ENCODE peak calls at places on chromosomes 4 and X, in five cellular contexts. One of them, this sample, is unnamed.

GRCh38 chrX:110146521-110146920 is 143.6 kb downstream of the TMEM164 start:
- DNase-seq in psoas muscle: no peak
- DNase-seq in body of pancreas: peak; percentile 20
- DNase-seq in Caco-2: peak; percentile 53
- DNase-seq in neural progenitor cell: peak; percentile 64
- DNase-seq in this sample: peak; percentile 18

GRCh38 chr4:8664976-8665375 is 72.4 kb downstream of the CPZ start:
- DNase-seq in psoas muscle: no peak
- DNase-seq in body of pancreas: no peak
- DNase-seq in Caco-2: no peak
- DNase-seq in neural progenitor cell: no peak
- DNase-seq in this sample: no peak

GRCh38 chr4:168857546-168858314 is 152.3 kb downstream of the CBR4 start:
- DNase-seq in psoas muscle: no peak
- DNase-seq in body of pancreas: no peak
- DNase-seq in Caco-2: no peak
- DNase-seq in neural progenitor cell: no peak
- DNase-seq in this sample: peak; percentile 59

GRCh38 chr4:41456559-41457101 is 81.3 kb upstream of the LIMCH1 start:
- DNase-seq in psoas muscle: no peak
- DNase-seq in body of pancreas: no peak
- DNase-seq in Caco-2: no peak
- DNase-seq in neural progenitor cell: no peak
- DNase-seq in this sample: no peak

GRCh38 chrX:154064637-154065435 is 32.7 kb downstream of the MECP2 start:
- DNase-seq in psoas muscle: no peak
- DNase-seq in body of pancreas: no peak
- DNase-seq in Caco-2: no peak
- DNase-seq in neural progenitor cell: no peak
- DNase-seq in this sample: no peak

GRCh38 chrX:139842326-139843175 is 90.3 kb downstream of the ATP11C start:
- DNase-seq in psoas muscle: no peak
- DNase-seq in body of pancreas: no peak
- DNase-seq in Caco-2: no peak
- DNase-seq in neural progenitor cell: no peak
- DNase-seq in this sample: no peak

GRCh38 chr4:184355111-184355604 is 119.2 kb downstream of the IRF2 start:
- DNase-seq in psoas muscle: no peak
- DNase-seq in body of pancreas: no peak
- DNase-seq in Caco-2: no peak
- DNase-seq in neural progenitor cell: no peak
- DNase-seq in this sample: no peak

GRCh38 chr4:122716825-122717448 is 15.6 kb upstream of the BBS12 start:
- DNase-seq in psoas muscle: peak; percentile 46
- DNase-seq in body of pancreas: peak; percentile 69
- DNase-seq in Caco-2: peak; percentile 73
- DNase-seq in neural progenitor cell: peak; percentile 77
- DNase-seq in this sample: peak; percentile 32

GRCh38 chr4:2757426-2757825 is 1.3 kb upstream of the TNIP2 start:
- DNase-seq in psoas muscle: no peak
- DNase-seq in body of pancreas: no peak
- DNase-seq in Caco-2: no peak
- DNase-seq in neural progenitor cell: no peak
- DNase-seq in this sample: no peak

GRCh38 chrX:68041110-68041509 is 392.2 kb downstream of the OPHN1 start:
- DNase-seq in psoas muscle: no peak
- DNase-seq in body of pancreas: no peak
- DNase-seq in Caco-2: no peak
- DNase-seq in neural progenitor cell: no peak
- DNase-seq in this sample: no peak

GRCh38 chr4:48109413-48110263 is 24.4 kb downstream of the TXK start:
- DNase-seq in psoas muscle: no peak
- DNase-seq in body of pancreas: no peak
- DNase-seq in Caco-2: peak; percentile 66
- DNase-seq in neural progenitor cell: peak; percentile 70
- DNase-seq in this sample: no peak

GRCh38 chr4:88613417-88613875 is 21.2 kb downstream of the HERC3 start:
- DNase-seq in psoas muscle: no peak
- DNase-seq in body of pancreas: no peak
- DNase-seq in Caco-2: no peak
- DNase-seq in neural progenitor cell: no peak
- DNase-seq in this sample: no peak

GRCh38 chr4:144714166-144714565 is 68.2 kb downstream of the HHIP start:
- DNase-seq in psoas muscle: no peak
- DNase-seq in body of pancreas: no peak
- DNase-seq in Caco-2: no peak
- DNase-seq in neural progenitor cell: no peak
- DNase-seq in this sample: no peak

GRCh38 chr4:145690610-145691009 is 10.7 kb downstream of the C4orf51 start:
- DNase-seq in psoas muscle: no peak
- DNase-seq in body of pancreas: no peak
- DNase-seq in Caco-2: no peak
- DNase-seq in neural progenitor cell: no peak
- DNase-seq in this sample: no peak

GRCh38 chr4:53920116-53920515 is 144.3 kb downstream of the CHIC2 start:
- DNase-seq in psoas muscle: no peak
- DNase-seq in body of pancreas: no peak
- DNase-seq in Caco-2: no peak
- DNase-seq in neural progenitor cell: no peak
- DNase-seq in this sample: no peak
- H3K4me3 ChIP-seq in psoas muscle: no peak overlapping the region
- H3K4me3 ChIP-seq in body of pancreas: no peak overlapping the region
- H3K4me3 ChIP-seq in Caco-2: no peak overlapping the region
- H3K4me3 ChIP-seq in neural progenitor cell: no peak overlapping the region
- H3K4me3 ChIP-seq in this sample: no peak overlapping the region

DNA sequence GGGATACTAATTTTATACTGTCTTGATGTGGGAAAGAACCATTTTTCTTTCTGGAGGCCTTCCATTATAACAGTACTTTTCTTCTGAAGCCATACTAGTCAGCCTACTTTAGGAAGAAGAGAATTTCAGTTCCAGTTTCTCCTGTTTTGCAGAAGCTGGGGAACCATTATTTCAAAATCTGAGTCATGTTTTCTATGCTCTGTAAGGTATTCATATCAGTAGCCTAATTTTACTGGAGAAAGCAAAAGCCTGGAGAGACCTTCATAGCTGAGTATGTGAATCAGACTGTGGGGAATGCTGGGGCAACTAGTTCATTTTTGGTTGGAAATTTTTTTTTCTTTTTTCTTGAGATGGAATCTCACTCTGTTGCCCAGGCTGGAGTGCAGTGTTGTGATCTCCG is 22.4 kb downstream of the AFF1 start:
- DNase-seq in psoas muscle: no peak
- DNase-seq in body of pancreas: no peak
- DNase-seq in Caco-2: no peak
- DNase-seq in neural progenitor cell: no peak
- DNase-seq in this sample: no peak
- H3K4me1 ChIP-seq in psoas muscle: peaks cover 27% of the 10 kb centered on the region
- H3K4me1 ChIP-seq in body of pancreas: peaks cover 61% of the 10 kb centered on the region
- H3K4me1 ChIP-seq in Caco-2: peaks cover 24% of the 10 kb centered on the region
- H3K4me1 ChIP-seq in neural progenitor cell: peaks cover 38% of the 10 kb centered on the region
- H3K4me1 ChIP-seq in this sample: no peaks in the 10 kb centered on the region

GRCh38 chr4:102758241-102758871 is 2.4 kb downstream of the MANBA start:
- DNase-seq in psoas muscle: no peak
- DNase-seq in body of pancreas: no peak
- DNase-seq in Caco-2: no peak
- DNase-seq in neural progenitor cell: no peak
- DNase-seq in this sample: no peak

GRCh38 chr4:102761478-102761790 is 666 bp upstream of the MANBA start:
- DNase-seq in psoas muscle: no peak
- DNase-seq in body of pancreas: no peak
- DNase-seq in Caco-2: no peak
- DNase-seq in neural progenitor cell: no peak
- DNase-seq in this sample: no peak

GRCh38 chr4:102760645-102761477 is at the start of gene MANBA:
- DNase-seq in psoas muscle: peak; percentile 85
- DNase-seq in body of pancreas: peak; percentile 81
- DNase-seq in Caco-2: peak; percentile 82
- DNase-seq in neural progenitor cell: peak; percentile 96
- DNase-seq in this sample: peak; percentile 73

GRCh38 chr4:102759835-102760644 is 728 bp downstream of the MANBA start:
- DNase-seq in psoas muscle: no peak
- DNase-seq in body of pancreas: peak; percentile 16
- DNase-seq in Caco-2: peak; percentile 16
- DNase-seq in neural progenitor cell: peak; percentile 74
- DNase-seq in this sample: peak; percentile 20

GRCh38 chr4:102761902-102762301 is 1.1 kb upstream of the MANBA start:
- DNase-seq in psoas muscle: no peak
- DNase-seq in body of pancreas: no peak
- DNase-seq in Caco-2: no peak
- DNase-seq in neural progenitor cell: no peak
- DNase-seq in this sample: no peak
- H3K4me3 ChIP-seq in psoas muscle: peak overlapping the region; percentile 87
- H3K4me3 ChIP-seq in body of pancreas: no peak overlapping the region
- H3K4me3 ChIP-seq in Caco-2: no peak overlapping the region
- H3K4me3 ChIP-seq in neural progenitor cell: peak overlapping the region; percentile 71
- H3K4me3 ChIP-seq in this sample: no peak overlapping the region

GRCh38 chr4:182380701-182381295 is 137.6 kb downstream of the TENM3 start:
- DNase-seq in psoas muscle: no peak
- DNase-seq in body of pancreas: no peak
- DNase-seq in Caco-2: no peak
- DNase-seq in neural progenitor cell: no peak
- DNase-seq in this sample: no peak
- H3K4me1 ChIP-seq in psoas muscle: no peaks in the 10 kb centered on the region
- H3K4me1 ChIP-seq in body of pancreas: no peaks in the 10 kb centered on the region
- H3K4me1 ChIP-seq in Caco-2: no peaks in the 10 kb centered on the region
- H3K4me1 ChIP-seq in neural progenitor cell: peaks cover 21% of the 10 kb centered on the region
- H3K4me1 ChIP-seq in this sample: no peaks in the 10 kb centered on the region

DNA sequence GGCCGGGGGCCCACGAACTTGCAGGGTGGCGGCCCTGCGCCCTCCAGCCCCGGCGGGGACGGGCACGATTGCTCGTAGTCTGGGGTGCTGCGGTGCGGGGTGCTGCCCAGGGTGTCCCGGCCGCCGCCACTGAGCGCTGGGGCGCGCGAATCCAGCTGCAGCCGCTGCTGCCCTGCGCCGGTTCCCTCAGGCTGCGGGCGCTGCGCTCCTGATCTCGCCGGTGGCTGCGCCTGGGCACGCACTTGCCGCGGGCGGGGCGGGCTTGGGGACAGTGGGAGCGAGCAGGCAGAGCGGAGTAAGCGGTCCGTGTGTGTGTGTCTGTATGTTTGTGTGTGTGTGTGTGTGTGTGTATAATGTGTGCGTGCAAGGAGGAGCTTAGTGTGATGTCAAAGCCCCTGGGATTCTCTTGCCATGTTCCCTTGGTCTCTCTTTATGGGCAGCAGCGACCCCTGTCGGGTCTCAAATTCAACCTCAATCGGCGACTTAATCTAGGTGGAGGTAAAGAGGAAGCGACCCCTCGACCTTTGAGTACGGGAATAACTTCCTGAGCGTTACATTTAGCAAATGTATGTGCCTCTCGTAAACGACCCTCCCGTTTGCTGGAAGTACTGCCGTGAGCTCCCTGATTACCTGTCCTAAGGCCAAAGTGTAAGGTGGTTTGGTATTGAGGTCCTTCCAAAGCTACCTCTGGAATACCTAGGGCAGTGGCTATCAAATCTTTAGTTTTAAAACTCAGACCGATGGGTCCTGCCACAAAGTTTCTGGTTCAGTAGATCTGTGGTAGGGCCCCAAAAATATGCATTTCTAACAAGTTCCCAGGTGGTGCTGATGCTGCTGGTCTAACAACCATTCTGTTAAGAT is at the start of gene RNF150:
- DNase-seq in psoas muscle: peak; percentile 69
- DNase-seq in body of pancreas: peak; percentile 77
- DNase-seq in Caco-2: peak; percentile 62
- DNase-seq in neural progenitor cell: peak; percentile 89
- DNase-seq in this sample: peak; percentile 88
- H3K4me3 ChIP-seq in psoas muscle: peak within 1 kb of the TSS; percentile 93
- H3K4me3 ChIP-seq in body of pancreas: peak within 1 kb of the TSS; percentile 42
- H3K4me3 ChIP-seq in Caco-2: peak within 1 kb of the TSS; percentile 33
- H3K4me3 ChIP-seq in neural progenitor cell: peak within 1 kb of the TSS; percentile 82
- H3K4me3 ChIP-seq in this sample: peak within 1 kb of the TSS; percentile 66

GRCh38 chr4:112279882-112280315 is 5.8 kb downstream of the TIFA start:
- DNase-seq in psoas muscle: no peak
- DNase-seq in body of pancreas: no peak
- DNase-seq in Caco-2: no peak
- DNase-seq in neural progenitor cell: peak; percentile 13
- DNase-seq in this sample: no peak

GRCh38 chr4:112284662-112285411 is 867 bp downstream of the TIFA start:
- DNase-seq in psoas muscle: no peak
- DNase-seq in body of pancreas: peak; percentile 43
- DNase-seq in Caco-2: no peak
- DNase-seq in neural progenitor cell: no peak
- DNase-seq in this sample: no peak

GRCh38 chr4:112284166-112284565 is 1.5 kb downstream of the TIFA start:
- DNase-seq in psoas muscle: no peak
- DNase-seq in body of pancreas: no peak
- DNase-seq in Caco-2: no peak
- DNase-seq in neural progenitor cell: no peak
- DNase-seq in this sample: no peak

GRCh38 chr4:112280657-112281056 is 5.0 kb downstream of the TIFA start:
- DNase-seq in psoas muscle: no peak
- DNase-seq in body of pancreas: no peak
- DNase-seq in Caco-2: no peak
- DNase-seq in neural progenitor cell: no peak
- DNase-seq in this sample: no peak

GRCh38 chr4:112282860-112283667 is 2.6 kb downstream of the TIFA start:
- DNase-seq in psoas muscle: no peak
- DNase-seq in body of pancreas: no peak
- DNase-seq in Caco-2: no peak
- DNase-seq in neural progenitor cell: no peak
- DNase-seq in this sample: no peak
- H3K4me1 ChIP-seq in psoas muscle: peaks cover 16% of the 10 kb centered on the region
- H3K4me1 ChIP-seq in body of pancreas: peaks cover 61% of the 10 kb centered on the region
- H3K4me1 ChIP-seq in Caco-2: peaks cover 17% of the 10 kb centered on the region
- H3K4me1 ChIP-seq in neural progenitor cell: peaks cover 11% of the 10 kb centered on the region
- H3K4me1 ChIP-seq in this sample: no peaks in the 10 kb centered on the region

This sample was measured in uterus.